ENCODE peak calls at places on chromosomes 2 and 18, in seven cellular contexts. F is HCEC 1CT; G is HFFc6; A is activated CD4-positive, alpha-beta T cell treated with anti-CD3 and anti-CD28 coated beads, Interleukin-2, amount 50 U/mL, for 4 hours; C is mesothelial cell of epicardium; H is breast epithelium; D is choroid plexus epithelial cell. L is an unnamed sample.

GRCh38 chr2:21424375-21424774 is 300.6 kb downstream of the TDRD15 start:
- DNase-seq in F (no peak), G (no peak), A (no peak), C (no peak), H (no peak), D (no peak), L (no peak)

GRCh38 chr18:24913507-24914147 is 438.3 kb downstream of the ZNF521 start:
- DNase-seq in F (no peak), G (no peak), A (no peak), C (no peak), H (no peak), D (no peak), L (no peak)

GRCh38 chr2:19844750-19845149 is 57.0 kb downstream of the TTC32 start:
- DNase-seq in F (no peak), G (no peak), A (no peak), C (no peak), H (no peak), D (no peak), L (no peak)

GRCh38 chr2:154710685-154711084 is 12.2 kb downstream of the KCNJ3 start:
- DNase-seq in F (no peak), G (no peak), A (no peak), C (no peak), H (no peak), D (no peak), L (no peak)

GRCh38 chr2:160674076-160674630 is 180.5 kb upstream of the RBMS1 start:
- DNase-seq in F (no peak), G (no peak), A (no peak), C (no peak), H (no peak), D (no peak), L (no peak)

GRCh38 chr2:154912215-154912614 is 213.7 kb downstream of the KCNJ3 start:
- DNase-seq in F (no peak), G (no peak), A (no peak), C (no peak), H (no peak), D (no peak), L (no peak)

GRCh38 chr2:237131749-237132148 is 46.1 kb downstream of the COPS8 start:
- DNase-seq in F (no peak), G (no peak), A (no peak), C (no peak), H (no peak), D (no peak), L (no peak)

GRCh38 chr2:108607706-108608301 is 73.5 kb downstream of the LIMS1 start:
- DNase-seq in F (no peak), G (peak), A (peak), C (no peak), H (no peak), D (peak), L (peak)

GRCh38 chr2:240183370-240184197 is 43.1 kb upstream of the OTOS start:
- DNase-seq in F (no peak), G (no peak), A (no peak), C (no peak), H (peak), D (no peak), L (no peak)

GRCh38 chr2:172704072-172704936 is 31.3 kb upstream of the RAPGEF4 start:
- DNase-seq in F (peak), G (peak), A (no peak), C (no peak), H (no peak), D (peak), L (no peak)

GRCh38 chr2:215769246-215769645 is 244.1 kb downstream of the MREG start:
- DNase-seq in F (no peak), G (no peak), A (no peak), C (no peak), H (no peak), D (no peak), L (no peak)

GRCh38 chr2:23286765-23287155 is 98.2 kb upstream of the KLHL29 start:
- DNase-seq in F (peak), G (peak), A (no peak), C (no peak), H (no peak), D (peak), L (no peak)

GRCh38 chr2:54524236-54524991 is 68.3 kb downstream of the SPTBN1 start:
- DNase-seq in F (peak), G (peak), A (no peak), C (no peak), H (no peak), D (peak), L (no peak)

GRCh38 chr18:68984342-68984741 is 186.5 kb downstream of the CCDC102B start:
- DNase-seq in F (no peak), G (no peak), A (no peak), C (no peak), H (no peak), D (peak), L (no peak)

GRCh38 chr2:219688560-219689445 is 61.4 kb downstream of the SLC4A3 start:
- DNase-seq in F (peak), G (peak), A (no peak), C (no peak), H (no peak), D (peak), L (no peak)

GRCh38 chr2:20541305-20541640 is 94.4 kb downstream of the RHOB start:
- DNase-seq in F (no peak), G (no peak), A (no peak), C (no peak), H (no peak), D (no peak), L (no peak)

GRCh38 chr2:44638649-44639048 is 276.9 kb downstream of the CAMKMT start:
- DNase-seq in F (no peak), G (no peak), A (no peak), C (no peak), H (no peak), D (no peak), L (no peak)

GRCh38 chr2:176960736-176961135 is 251.9 kb upstream of the HNRNPA3 start:
- DNase-seq in F (no peak), G (no peak), A (no peak), C (no peak), H (no peak), D (no peak), L (no peak)

GRCh38 chr2:220452561-220452960 is 825.1 kb downstream of the SLC4A3 start:
- DNase-seq in F (no peak), G (no peak), A (no peak), C (no peak), H (no peak), D (no peak), L (no peak)

GRCh38 chr18:13266208-13267100 is 47.9 kb downstream of the LDLRAD4 start:
- DNase-seq in F (no peak), G (no peak), A (no peak), C (no peak), H (peak), D (no peak), L (no peak)

GRCh38 chr2:162327134-162327769 is 8.8 kb upstream of the IFIH1 start:
- DNase-seq in F (no peak), G (peak), A (no peak), C (no peak), H (no peak), D (peak), L (no peak)

GRCh38 chr2:161102770-161103450 is 57.3 kb upstream of the TANK start:
- DNase-seq in F (peak), G (no peak), A (no peak), C (no peak), H (no peak), D (peak), L (no peak)

GRCh38 chr18:10304853-10305252 is 149.6 kb upstream of the APCDD1 start:
- DNase-seq in F (peak), G (peak), A (no peak), C (no peak), H (no peak), D (peak), L (no peak)

L was measured in T follicular helper cell.